ENCODE peak calls at places on chromosomes 3 and 15, in nine cellular contexts. Q is tibial artery; X is IMR-90; F is Caco-2; R is ovary; T is mammary epithelial cell; U is uterus; O is spleen; D is CD8-positive, alpha-beta T cell. N is an unnamed sample. For H3K27me3, the result is how much of the 10 kb centered on the place peaks cover.

GRCh38 chr3:49411550-49411967 is 217 bp downstream of the RHOA start:
- DNase-seq in Q (peak), X (no peak), F (peak), R (peak), T (no peak), U (peak), O (peak), D (peak), N (peak)

GRCh38 chr3:143443851-143444331 is 324.3 kb downstream of the CHST2 start:
- DNase-seq in Q (peak), X (peak), F (no peak), R (peak), T (peak), U (peak), O (no peak), D (no peak), N (no peak)

GRCh38 chr15:48871536-48871935 is 6.4 kb upstream of the EID1 start:
- DNase-seq in Q (no peak), X (peak), F (no peak), R (no peak), T (no peak), U (no peak), O (no peak), D (no peak), N (no peak)

GRCh38 chr3:123723527-123724168 is 138.8 kb upstream of the HACD2 start:
- DNase-seq in Q (no peak), X (peak), F (peak), R (peak), T (peak), U (peak), O (no peak), D (peak), N (no peak)

GRCh38 chr3:124059580-124059979 is 67.7 kb upstream of the ROPN1 start:
- DNase-seq in Q (no peak), X (peak), F (no peak), R (no peak), T (no peak), U (no peak), O (no peak), D (no peak), N (no peak)

GRCh38 chr3:57173687-57174086 is 8.5 kb upstream of the IL17RD start:
- DNase-seq in Q (no peak), X (no peak), F (no peak), R (no peak), T (no peak), U (no peak), O (no peak), D (no peak), N (no peak)

GRCh38 chr3:5282703-5283102 is 95.2 kb downstream of the EDEM1 start:
- DNase-seq in Q (no peak), X (no peak), F (no peak), R (no peak), T (no peak), U (no peak), O (no peak), D (no peak), N (no peak)

GRCh38 chr15:96324192-96324895 is 6.2 kb upstream of the NR2F2 start:
- DNase-seq in Q (peak), X (peak), F (peak), R (peak), T (no peak), U (peak), O (no peak), D (no peak), N (no peak)

GRCh38 chr15:77327168-77327567 is 92.7 kb downstream of the PEAK1 start:
- DNase-seq in Q (no peak), X (no peak), F (no peak), R (no peak), T (no peak), U (no peak), O (no peak), D (no peak), N (no peak)

GRCh38 chr3:55873523-55874254 is 386.6 kb upstream of the WNT5A start:
- DNase-seq in Q (no peak), X (peak), F (no peak), R (no peak), T (no peak), U (no peak), O (no peak), D (no peak), N (no peak)

GRCh38 chr15:55588818-55589122 is 625 bp upstream of the PYGO1 start:
- DNase-seq in Q (no peak), X (no peak), F (no peak), R (no peak), T (no peak), U (peak), O (no peak), D (no peak), N (no peak)

GRCh38 chr15:93152264-93152884 is 63.4 kb upstream of the RGMA start:
- DNase-seq in Q (no peak), X (no peak), F (no peak), R (no peak), T (no peak), U (no peak), O (peak), D (peak), N (no peak)

GRCh38 chr3:184652465-184652864 is 59.4 kb downstream of the MAGEF1 start:
- DNase-seq in Q (no peak), X (no peak), F (no peak), R (no peak), T (peak), U (no peak), O (no peak), D (no peak), N (no peak)

GRCh38 chr3:880371-880770 is 212.5 kb upstream of the CNTN6 start:
- DNase-seq in Q (no peak), X (no peak), F (no peak), R (no peak), T (no peak), U (no peak), O (no peak), D (no peak), N (no peak)

GRCh38 chr3:40511031-40511718 is 5.3 kb downstream of the ZNF620 start:
- DNase-seq in Q (no peak), X (no peak), F (no peak), R (no peak), T (no peak), U (no peak), O (no peak), D (no peak), N (no peak)

GRCh38 chr15:64163662-64164362 is 990 bp upstream of the PPIB start:
- DNase-seq in Q (peak), X (no peak), F (no peak), R (no peak), T (peak), U (no peak), O (no peak), D (no peak), N (no peak)

GRCh38 chr3:191008074-191008473 is 145.6 kb upstream of the GMNC start:
- DNase-seq in Q (no peak), X (no peak), F (no peak), R (no peak), T (no peak), U (no peak), O (no peak), D (no peak), N (no peak)

GRCh38 chr3:99751649-99752048 is 66.0 kb upstream of the CMSS1 start:
- DNase-seq in Q (no peak), X (peak), F (no peak), R (no peak), T (peak), U (no peak), O (no peak), D (no peak), N (no peak)

GRCh38 chr3:33299395-33300081 is 22.3 kb downstream of the FBXL2 start:
- DNase-seq in Q (no peak), X (peak), F (no peak), R (no peak), T (peak), U (no peak), O (no peak), D (no peak), N (no peak)

GRCh38 chr15:60830479-60830878 is 351.5 kb upstream of the ICE2 start:
- DNase-seq in Q (no peak), X (peak), F (no peak), R (no peak), T (no peak), U (no peak), O (no peak), D (no peak), N (no peak)

GRCh38 chr15:34362047-34362773 is 4.8 kb downstream of the LPCAT4 start:
- DNase-seq in Q (no peak), X (no peak), F (no peak), R (no peak), T (peak), U (no peak), O (no peak), D (no peak), N (no peak)

GRCh38 chr15:88454867-88455810 is 12.0 kb downstream of the MRPL46 start:
- DNase-seq in Q (no peak), X (peak), F (peak), R (peak), T (peak), U (peak), O (no peak), D (peak), N (peak)

GRCh38 chr15:79209690-79210089 is 72.8 kb upstream of the ANKRD34C start:
- DNase-seq in Q (no peak), X (no peak), F (peak), R (no peak), T (no peak), U (no peak), O (no peak), D (no peak), N (no peak)

GRCh38 chr3:77915341-77915740 is 875.4 kb downstream of the ROBO2 start:
- DNase-seq in Q (no peak), X (no peak), F (no peak), R (no peak), T (no peak), U (no peak), O (no peak), D (no peak), N (no peak)

GRCh38 chr15:70799667-70800450 is 36.5 kb upstream of the UACA start:
- DNase-seq in Q (peak), X (peak), F (peak), R (no peak), T (peak), U (no peak), O (no peak), D (no peak), N (no peak)

GRCh38 chr15:87368511-87368910 is 888.0 kb downstream of the NTRK3 start:
- DNase-seq in Q (no peak), X (peak), F (no peak), R (no peak), T (peak), U (no peak), O (no peak), D (no peak), N (no peak)

GRCh38 chr15:95596487-95596886 is 734.0 kb upstream of the NR2F2 start:
- DNase-seq in Q (peak), X (no peak), F (no peak), R (no peak), T (no peak), U (no peak), O (no peak), D (no peak), N (no peak)

GRCh38 chr15:44713006-44713966 is 2.0 kb downstream of the B2M start:
- DNase-seq in Q (no peak), X (peak), F (no peak), R (no peak), T (peak), U (no peak), O (no peak), D (no peak), N (no peak)

GRCh38 chr3:29757054-29757777 is 476.3 kb downstream of the RBMS3 start:
- DNase-seq in Q (no peak), X (peak), F (no peak), R (no peak), T (peak), U (no peak), O (no peak), D (no peak), N (no peak)

GRCh38 chr3:16357698-16358097 is 92.7 kb downstream of the OXNAD1 start:
- DNase-seq in Q (no peak), X (no peak), F (no peak), R (no peak), T (no peak), U (no peak), O (no peak), D (no peak), N (no peak)

GRCh38 chr3:195512798-195513345 is 30.3 kb downstream of the PPP1R2 start:
- DNase-seq in Q (no peak), X (no peak), F (no peak), R (no peak), T (no peak), U (no peak), O (no peak), D (no peak), N (no peak)

GRCh38 chr3:122890077-122890484 is 95.2 kb downstream of the SLC49A4 start:
- DNase-seq in Q (peak), X (peak), F (peak), R (peak), T (peak), U (peak), O (no peak), D (no peak), N (peak)

DNA sequence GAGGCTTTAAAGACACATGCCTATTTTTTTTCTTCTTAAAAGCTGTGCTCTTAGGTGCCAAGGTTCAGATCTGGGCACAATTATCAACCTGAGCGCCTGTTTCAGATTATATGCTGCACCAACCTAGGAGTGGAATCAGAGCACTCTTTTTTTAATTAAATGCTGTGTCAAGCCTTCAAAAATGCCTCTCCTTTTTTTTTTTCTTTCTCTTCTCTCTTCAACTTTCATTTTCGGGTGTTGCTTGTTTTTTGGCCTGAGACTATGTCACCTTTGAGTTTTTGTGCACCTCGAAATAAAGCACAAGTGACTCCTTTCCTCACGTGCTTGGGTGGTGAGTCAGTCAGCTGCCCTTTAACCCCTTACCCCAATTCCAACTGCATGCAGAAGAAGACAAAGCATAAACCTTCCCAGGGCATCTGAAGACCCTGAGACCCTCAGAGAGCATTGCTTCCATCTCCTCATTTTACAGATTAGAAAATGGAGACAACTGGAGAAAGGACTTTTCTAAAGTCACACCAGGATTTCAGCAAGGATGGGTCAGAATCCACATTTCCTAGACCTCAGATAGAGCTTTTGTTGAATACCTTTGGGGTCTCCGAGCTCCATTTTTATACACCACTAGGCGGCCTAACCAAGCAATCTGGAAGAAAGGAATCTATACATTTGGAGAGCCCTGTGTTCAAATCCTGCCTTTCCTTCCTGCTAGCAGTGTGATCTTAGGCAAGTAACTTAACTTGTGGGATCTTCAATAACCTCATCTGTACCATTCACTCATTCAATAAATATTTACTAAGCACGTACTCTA is 631 bp upstream of the PRICKLE2 start:
- DNase-seq in Q (no peak), X (peak), F (no peak), R (no peak), T (peak), U (no peak), O (no peak), D (no peak), N (no peak)
- TF ChIP-seq CTCF in Q (no peak), X (no peak), F (no peak), R (no peak), T (no peak), U (no peak), O (no peak), D (no peak), N (no peak)

DNA sequence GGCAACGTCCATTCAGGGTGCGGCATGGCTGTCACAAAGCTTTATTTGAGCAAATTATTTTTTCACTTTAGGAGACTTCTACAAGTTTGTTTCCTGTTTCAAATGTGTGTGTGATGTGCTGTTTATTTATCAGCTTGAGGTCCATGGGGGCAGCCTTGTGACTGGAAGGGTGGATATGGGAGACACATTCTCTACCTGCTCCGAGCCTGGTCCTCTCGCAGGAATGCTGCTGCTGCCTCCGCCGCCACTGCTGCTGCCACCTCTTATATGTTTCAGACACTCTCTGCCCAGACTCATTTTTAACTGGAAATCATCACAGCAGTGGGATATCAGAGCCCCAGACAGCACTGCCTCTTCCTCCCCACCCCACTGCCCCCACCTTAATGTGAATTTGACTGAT is 83.5 kb upstream of the PXYLP1 start:
- DNase-seq in Q (no peak), X (no peak), F (no peak), R (no peak), T (no peak), U (no peak), O (no peak), D (no peak), N (no peak)
- H3K4me3 ChIP-seq in Q (no peak), X (no peak), F (no peak), R (no peak), T (no peak), U (no peak), O (no peak), D (no peak), N (no peak)

DNA sequence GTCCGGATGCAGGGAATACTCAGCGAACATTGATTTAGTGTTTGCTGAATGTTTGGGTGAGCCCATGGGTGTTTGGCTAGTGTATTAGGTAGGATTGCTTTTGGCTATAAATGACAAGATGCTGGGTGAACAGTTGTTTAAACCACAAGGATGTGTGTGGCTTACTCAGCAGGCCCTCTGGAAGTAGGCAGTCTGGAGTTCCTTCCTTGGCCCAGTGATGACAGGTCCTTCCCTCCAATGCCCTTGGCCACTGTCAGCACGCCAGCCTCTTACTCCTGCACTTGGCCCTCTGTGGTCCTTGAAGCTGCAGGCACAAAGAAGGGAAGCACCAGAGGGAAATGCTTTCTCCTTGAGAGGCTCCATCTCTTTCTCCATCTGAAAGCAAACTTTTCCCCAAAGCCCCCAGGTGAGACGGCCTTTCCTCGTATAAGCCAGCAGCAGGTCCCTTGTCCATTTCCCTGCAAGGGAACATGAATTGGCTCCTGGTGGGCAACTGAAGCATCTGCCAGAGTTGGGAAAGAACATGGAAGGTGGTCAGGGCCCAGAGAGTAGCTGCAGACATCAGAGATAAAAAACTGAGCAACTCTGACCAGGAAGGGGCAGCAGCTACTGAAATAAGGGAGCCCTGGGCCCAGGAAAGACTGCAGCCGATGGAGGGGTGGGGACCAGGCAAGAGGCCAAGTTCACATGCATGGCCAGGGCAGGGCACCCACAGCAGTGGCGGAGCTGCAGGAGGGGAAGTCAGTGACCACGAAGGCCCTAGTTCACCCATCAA is 105.0 kb downstream of the TPRA1 start:
- DNase-seq in Q (peak), X (no peak), F (no peak), R (peak), T (no peak), U (no peak), O (peak), D (no peak), N (no peak)
- H3K27me3 ChIP-seq in Q (under half), X (under half), F (under half), R (under half), T (under half), U (under half), O (under half), D (under half), N (under half)

DNA sequence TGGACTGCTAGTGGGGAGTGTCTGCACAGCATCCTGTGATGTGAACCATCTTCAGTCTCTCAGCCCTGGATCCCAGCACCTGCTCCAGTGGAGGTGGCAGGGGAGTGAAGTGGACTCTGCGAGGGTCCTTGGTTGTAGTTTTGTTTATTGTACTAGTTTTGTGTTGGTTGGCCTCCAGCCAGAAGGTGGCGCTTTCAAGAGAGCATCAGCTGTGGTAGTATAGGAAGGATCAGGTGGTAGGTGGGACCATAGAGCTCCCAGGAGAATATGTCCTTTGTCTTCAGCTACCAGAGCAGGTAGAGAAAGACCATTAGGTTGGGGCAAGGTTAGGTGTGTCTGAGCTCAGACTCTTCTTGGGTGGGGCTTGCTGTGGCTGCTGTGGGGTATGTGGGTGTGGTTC is 20.9 kb downstream of the NEK11 start:
- DNase-seq in Q (no peak), X (no peak), F (peak), R (no peak), T (no peak), U (no peak), O (no peak), D (no peak), N (no peak)
- TF ChIP-seq CTCF in Q (no peak), X (no peak), F (peak), R (no peak), T (no peak), U (no peak), O (no peak), D (no peak), N (no peak)

DNA sequence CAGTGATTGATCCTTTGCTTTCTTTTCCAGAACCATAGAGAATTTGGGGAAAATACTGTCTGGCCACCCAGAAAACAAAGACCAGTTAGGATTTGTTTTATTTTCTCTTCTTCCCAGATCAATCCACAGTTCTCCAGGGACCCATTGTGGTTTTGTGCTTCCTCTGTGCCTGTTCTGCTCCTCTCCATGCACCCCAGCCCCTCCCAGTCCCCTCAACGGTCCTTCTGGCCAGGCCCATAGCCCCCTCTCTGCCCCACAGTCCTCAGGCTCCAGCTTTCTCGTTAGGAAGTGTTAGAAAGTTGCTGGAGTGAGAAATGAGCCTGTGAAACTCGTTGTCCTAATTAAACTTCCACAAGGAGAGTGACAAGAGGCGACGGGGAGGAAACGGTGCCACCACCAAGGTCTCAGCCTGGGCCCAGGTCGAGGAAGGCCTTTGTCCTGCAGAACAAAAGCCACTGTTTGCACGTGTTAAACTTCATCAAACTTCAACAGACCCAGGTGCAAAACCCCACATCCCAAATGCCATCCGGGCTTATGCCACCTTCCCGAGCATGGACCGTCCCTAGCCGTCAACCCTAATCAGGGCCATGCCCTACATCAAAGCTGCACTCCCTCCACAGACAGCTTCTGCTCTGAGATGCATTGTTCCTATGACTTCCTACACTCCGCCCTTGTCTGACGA is 18.7 kb upstream of the ALDH1A3 start:
- DNase-seq in Q (no peak), X (no peak), F (no peak), R (no peak), T (no peak), U (peak), O (no peak), D (no peak), N (no peak)
- H3K4me3 ChIP-seq in Q (no peak), X (no peak), F (no peak), R (no peak), T (no peak), U (no peak), O (no peak), D (no peak), N (no peak)

GRCh38 chr3:112470791-112471190 is 28.5 kb downstream of the BTLA start:
- DNase-seq in Q (no peak), X (peak), F (no peak), R (no peak), T (no peak), U (no peak), O (no peak), D (no peak), N (no peak)
- H3K27me3 ChIP-seq in Q (under half), X (under half), F (under half), R (under half), T (under half), U (under half), O (under half), D (under half), N (under half)

GRCh38 chr15:74396445-74397238 is 29.2 kb upstream of the CYP11A1 start:
- DNase-seq in Q (no peak), X (peak), F (peak), R (no peak), T (peak), U (no peak), O (peak), D (peak), N (no peak)
- TF ChIP-seq CTCF in Q (no peak), X (peak), F (no peak), R (no peak), T (no peak), U (no peak), O (no peak), D (no peak), N (no peak)